ENCODE peak calls at places on chromosome 22, in six cellular contexts. W, U, F, A, D and B are unnamed samples.

GRCh38 chr22:31912402-31912733 is 32.0 kb upstream of the YWHAH start:
- DNase-seq in A (no peak), D (no peak), F (no peak), W (no peak), U (no peak), B (no peak)

GRCh38 chr22:38758276-38758945 is 2.6 kb upstream of the SUN2 start:
- DNase-seq in D (no peak), U (no peak), A (no peak), W (peak; percentile 63), F (no peak), B (no peak)

GRCh38 chr22:24170632-24171031 is 10.7 kb upstream of the SUSD2 start:
- DNase-seq in A (no peak), U (no peak), W (no peak), F (no peak), D (no peak), B (no peak)

GRCh38 chr22:42646569-42647525 is 2.3 kb downstream of the CYB5R3 start:
- DNase-seq in A (no peak), D (no peak), W (no peak), F (no peak), U (no peak), B (peak; percentile 15)

GRCh38 chr22:44336962-44337657 is 24.4 kb upstream of the SHISAL1 start:
- DNase-seq in A (no peak), F (peak; percentile 48), W (no peak), D (peak; percentile 51), U (no peak), B (no peak)

GRCh38 chr22:28899199-28899853 is 16.0 kb downstream of the ZNRF3 start:
- DNase-seq in A (no peak), W (no peak), D (no peak), F (no peak), U (no peak), B (no peak)

GRCh38 chr22:46891382-46891951 is 129.0 kb downstream of the TBC1D22A start:
- DNase-seq in U (no peak), F (no peak), D (no peak), W (no peak), A (no peak), B (no peak)

GRCh38 chr22:24512043-24512442 is 16.9 kb downstream of the UPB1 start:
- DNase-seq in W (no peak), F (no peak), D (no peak), U (no peak), A (no peak), B (no peak)

GRCh38 chr22:47333625-47334024 is 571.2 kb downstream of the TBC1D22A start:
- DNase-seq in F (peak; percentile 38), W (no peak), U (peak; percentile 84), A (no peak), D (no peak), B (peak; percentile 77)

GRCh38 chr22:37419916-37420655 is 7.2 kb downstream of the ELFN2 start:
- DNase-seq in W (no peak), A (peak; percentile 32), F (no peak), U (peak; percentile 49), D (no peak), B (peak; percentile 32)

GRCh38 chr22:50544746-50545253 is 899 bp upstream of the KLHDC7B start:
- DNase-seq in W (no peak), F (no peak), A (no peak), D (no peak), U (peak; percentile 55), B (no peak)

GRCh38 chr22:33519140-33519973 is 400.9 kb downstream of the LARGE1 start:
- DNase-seq in W (no peak), F (no peak), A (peak; percentile 46), U (peak; percentile 52), D (peak; percentile 36), B (peak; percentile 13)

GRCh38 chr22:31567702-31568101 is 71.4 kb downstream of the SFI1 start:
- DNase-seq in D (no peak), W (no peak), F (no peak), U (no peak), A (no peak), B (no peak)

GRCh38 chr22:19941365-19942070 is at the start of the genes COMT and TXNRD2:
- DNase-seq in F (no peak), W (peak; percentile 62), D (peak; percentile 83), U (peak; percentile 78), A (peak; percentile 77), B (no peak)

GRCh38 chr22:36808611-36809344 is 8.1 kb downstream of the PVALB start:
- DNase-seq in D (no peak), F (no peak), W (no peak), A (no peak), U (no peak), B (peak; percentile 28)

GRCh38 chr22:31870890-31871289 is 73.4 kb upstream of the YWHAH start:
- DNase-seq in F (no peak), U (no peak), D (no peak), W (no peak), A (no peak), B (peak; percentile 13)

GRCh38 chr22:46044718-46045458 is 67.9 kb upstream of the WNT7B start:
- DNase-seq in D (no peak), U (peak; percentile 21), A (no peak), F (no peak), W (peak; percentile 27), B (no peak)

GRCh38 chr22:44399196-44399837 is 86.6 kb upstream of the SHISAL1 start:
- DNase-seq in W (no peak), A (no peak), D (no peak), F (no peak), U (no peak), B (no peak)

GRCh38 chr22:18994780-18995711 is 59.0 kb upstream of the PRODH start:
- DNase-seq in D (peak; percentile 59), W (no peak), F (no peak), U (peak; percentile 41), A (no peak), B (no peak)

GRCh38 chr22:25919452-25919851 is 177.5 kb downstream of the MYO18B start:
- DNase-seq in U (no peak), F (peak; percentile 89), W (no peak), D (no peak), A (no peak), B (no peak)

GRCh38 chr22:19687561-19688300 is 26.6 kb upstream of the SEPTIN5 start:
- DNase-seq in W (no peak), U (peak; percentile 64), A (no peak), F (no peak), D (no peak), B (no peak)

GRCh38 chr22:47552024-47552423 is 789.6 kb downstream of the TBC1D22A start:
- DNase-seq in F (no peak), D (no peak), A (no peak), U (no peak), W (no peak), B (no peak)